ENCODE peak calls at places on chromosomes 3 and 15, in six cellular contexts. One of them, this sample, is unnamed. For H3K9me3, the result is how much of the 10 kb centered on the place peaks cover.

GRCh38 chr15:69443032-69443611 is 9.5 kb upstream of the RPLP1 start:
- DNase-seq in CD4-positive, alpha-beta memory T cell: no peak
- DNase-seq in CD8-positive, alpha-beta memory T cell: no peak
- DNase-seq in body of pancreas: no peak
- DNase-seq in lower lobe of right lung: no peak
- DNase-seq in AG04450: no peak
- DNase-seq in this sample: no peak

GRCh38 chr15:80822666-80823065 is 43.5 kb downstream of the CEMIP start:
- DNase-seq in CD4-positive, alpha-beta memory T cell: no peak
- DNase-seq in CD8-positive, alpha-beta memory T cell: no peak
- DNase-seq in body of pancreas: no peak
- DNase-seq in lower lobe of right lung: no peak
- DNase-seq in AG04450: no peak
- DNase-seq in this sample: no peak

GRCh38 chr3:184314700-184315505 is 497 bp downstream of the EIF4G1 start:
- DNase-seq in CD4-positive, alpha-beta memory T cell: peak
- DNase-seq in CD8-positive, alpha-beta memory T cell: peak
- DNase-seq in body of pancreas: peak
- DNase-seq in lower lobe of right lung: peak
- DNase-seq in AG04450: no peak
- DNase-seq in this sample: peak

GRCh38 chr15:80834906-80835305 is 55.7 kb downstream of the CEMIP start:
- DNase-seq in CD4-positive, alpha-beta memory T cell: no peak
- DNase-seq in CD8-positive, alpha-beta memory T cell: no peak
- DNase-seq in body of pancreas: no peak
- DNase-seq in lower lobe of right lung: no peak
- DNase-seq in AG04450: no peak
- DNase-seq in this sample: no peak

GRCh38 chr15:47787875-47788274 is 70.6 kb downstream of the SEMA6D start:
- DNase-seq in CD4-positive, alpha-beta memory T cell: no peak
- DNase-seq in CD8-positive, alpha-beta memory T cell: no peak
- DNase-seq in body of pancreas: peak
- DNase-seq in lower lobe of right lung: no peak
- DNase-seq in AG04450: no peak
- DNase-seq in this sample: no peak

GRCh38 chr3:121552379-121552778 is 6.6 kb upstream of the POLQ start:
- DNase-seq in CD4-positive, alpha-beta memory T cell: no peak
- DNase-seq in CD8-positive, alpha-beta memory T cell: no peak
- DNase-seq in body of pancreas: no peak
- DNase-seq in lower lobe of right lung: no peak
- DNase-seq in AG04450: no peak
- DNase-seq in this sample: no peak

GRCh38 chr15:76418352-76419140 is 82.0 kb downstream of the ISL2 start:
- DNase-seq in CD4-positive, alpha-beta memory T cell: no peak
- DNase-seq in CD8-positive, alpha-beta memory T cell: no peak
- DNase-seq in body of pancreas: no peak
- DNase-seq in lower lobe of right lung: no peak
- DNase-seq in AG04450: no peak
- DNase-seq in this sample: no peak

GRCh38 chr15:32824777-32825176 is 107.0 kb downstream of the GREM1 start:
- DNase-seq in CD4-positive, alpha-beta memory T cell: no peak
- DNase-seq in CD8-positive, alpha-beta memory T cell: no peak
- DNase-seq in body of pancreas: no peak
- DNase-seq in lower lobe of right lung: no peak
- DNase-seq in AG04450: peak
- DNase-seq in this sample: no peak

GRCh38 chr3:24245056-24245455 is 249.6 kb downstream of the THRB start:
- DNase-seq in CD4-positive, alpha-beta memory T cell: no peak
- DNase-seq in CD8-positive, alpha-beta memory T cell: no peak
- DNase-seq in body of pancreas: no peak
- DNase-seq in lower lobe of right lung: no peak
- DNase-seq in AG04450: no peak
- DNase-seq in this sample: no peak

GRCh38 chr3:57731311-57731710 is 24.8 kb upstream of the SLMAP start:
- DNase-seq in CD4-positive, alpha-beta memory T cell: no peak
- DNase-seq in CD8-positive, alpha-beta memory T cell: no peak
- DNase-seq in body of pancreas: no peak
- DNase-seq in lower lobe of right lung: no peak
- DNase-seq in AG04450: no peak
- DNase-seq in this sample: no peak

GRCh38 chr3:33062814-33063346 is 34.1 kb downstream of the GLB1 start:
- DNase-seq in CD4-positive, alpha-beta memory T cell: no peak
- DNase-seq in CD8-positive, alpha-beta memory T cell: peak
- DNase-seq in body of pancreas: no peak
- DNase-seq in lower lobe of right lung: no peak
- DNase-seq in AG04450: no peak
- DNase-seq in this sample: no peak

GRCh38 chr3:181764544-181764943 is 52.8 kb downstream of the SOX2 start:
- DNase-seq in CD4-positive, alpha-beta memory T cell: no peak
- DNase-seq in CD8-positive, alpha-beta memory T cell: no peak
- DNase-seq in body of pancreas: no peak
- DNase-seq in lower lobe of right lung: no peak
- DNase-seq in AG04450: no peak
- DNase-seq in this sample: no peak

GRCh38 chr3:38022301-38022700 is 7.1 kb downstream of the PLCD1 start:
- DNase-seq in CD4-positive, alpha-beta memory T cell: no peak
- DNase-seq in CD8-positive, alpha-beta memory T cell: no peak
- DNase-seq in body of pancreas: no peak
- DNase-seq in lower lobe of right lung: peak
- DNase-seq in AG04450: no peak
- DNase-seq in this sample: no peak

GRCh38 chr3:141707741-141708203 is 30.3 kb upstream of the RNF7 start:
- DNase-seq in CD4-positive, alpha-beta memory T cell: no peak
- DNase-seq in CD8-positive, alpha-beta memory T cell: no peak
- DNase-seq in body of pancreas: no peak
- DNase-seq in lower lobe of right lung: no peak
- DNase-seq in AG04450: no peak
- DNase-seq in this sample: no peak

GRCh38 chr15:61479601-61480000 is 250.5 kb upstream of the RORA start:
- DNase-seq in CD4-positive, alpha-beta memory T cell: no peak
- DNase-seq in CD8-positive, alpha-beta memory T cell: no peak
- DNase-seq in body of pancreas: no peak
- DNase-seq in lower lobe of right lung: no peak
- DNase-seq in AG04450: no peak
- DNase-seq in this sample: no peak

GRCh38 chr15:49675051-49675450 is 54.2 kb downstream of the DTWD1 start:
- DNase-seq in CD4-positive, alpha-beta memory T cell: no peak
- DNase-seq in CD8-positive, alpha-beta memory T cell: no peak
- DNase-seq in body of pancreas: no peak
- DNase-seq in lower lobe of right lung: no peak
- DNase-seq in AG04450: peak
- DNase-seq in this sample: no peak

GRCh38 chr3:64398431-64398830 is 173.2 kb upstream of the PRICKLE2 start:
- DNase-seq in CD4-positive, alpha-beta memory T cell: no peak
- DNase-seq in CD8-positive, alpha-beta memory T cell: no peak
- DNase-seq in body of pancreas: no peak
- DNase-seq in lower lobe of right lung: no peak
- DNase-seq in AG04450: no peak
- DNase-seq in this sample: no peak

GRCh38 chr15:78361956-78362506 is 21.9 kb downstream of the CRABP1 start:
- DNase-seq in CD4-positive, alpha-beta memory T cell: no peak
- DNase-seq in CD8-positive, alpha-beta memory T cell: no peak
- DNase-seq in body of pancreas: no peak
- DNase-seq in lower lobe of right lung: no peak
- DNase-seq in AG04450: no peak
- DNase-seq in this sample: no peak

GRCh38 chr3:70871909-70872656 is 559.6 kb upstream of the MDFIC2 start:
- DNase-seq in CD4-positive, alpha-beta memory T cell: no peak
- DNase-seq in CD8-positive, alpha-beta memory T cell: no peak
- DNase-seq in body of pancreas: peak
- DNase-seq in lower lobe of right lung: no peak
- DNase-seq in AG04450: no peak
- DNase-seq in this sample: no peak

GRCh38 chr3:172282850-172283249 is 165.4 kb downstream of the GHSR start:
- DNase-seq in CD4-positive, alpha-beta memory T cell: no peak
- DNase-seq in CD8-positive, alpha-beta memory T cell: no peak
- DNase-seq in body of pancreas: no peak
- DNase-seq in lower lobe of right lung: no peak
- DNase-seq in AG04450: no peak
- DNase-seq in this sample: no peak

GRCh38 chr15:38883987-38884386 is 319.4 kb upstream of the RASGRP1 start:
- DNase-seq in CD4-positive, alpha-beta memory T cell: no peak
- DNase-seq in CD8-positive, alpha-beta memory T cell: no peak
- DNase-seq in body of pancreas: no peak
- DNase-seq in lower lobe of right lung: no peak
- DNase-seq in AG04450: no peak
- DNase-seq in this sample: no peak

GRCh38 chr3:42682301-42683070 is 2.9 kb upstream of the KLHL40 start:
- DNase-seq in CD4-positive, alpha-beta memory T cell: no peak
- DNase-seq in CD8-positive, alpha-beta memory T cell: no peak
- DNase-seq in body of pancreas: no peak
- DNase-seq in lower lobe of right lung: peak
- DNase-seq in AG04450: no peak
- DNase-seq in this sample: no peak

GRCh38 chr3:136547293-136547692 is 204.9 kb downstream of the STAG1 start:
- DNase-seq in CD4-positive, alpha-beta memory T cell: no peak
- DNase-seq in CD8-positive, alpha-beta memory T cell: no peak
- DNase-seq in body of pancreas: no peak
- DNase-seq in lower lobe of right lung: no peak
- DNase-seq in AG04450: no peak
- DNase-seq in this sample: no peak

GRCh38 chr3:63508305-63508704 is 144.2 kb upstream of the SNTN start:
- DNase-seq in CD4-positive, alpha-beta memory T cell: no peak
- DNase-seq in CD8-positive, alpha-beta memory T cell: no peak
- DNase-seq in body of pancreas: peak
- DNase-seq in lower lobe of right lung: no peak
- DNase-seq in AG04450: no peak
- DNase-seq in this sample: no peak

GRCh38 chr15:25094066-25094465 is 139.3 kb downstream of the SNRPN start:
- DNase-seq in CD4-positive, alpha-beta memory T cell: no peak
- DNase-seq in CD8-positive, alpha-beta memory T cell: no peak
- DNase-seq in body of pancreas: no peak
- DNase-seq in lower lobe of right lung: no peak
- DNase-seq in AG04450: no peak
- DNase-seq in this sample: no peak

GRCh38 chr15:25094519-25094918 is 139.7 kb downstream of the SNRPN start:
- DNase-seq in CD4-positive, alpha-beta memory T cell: no peak
- DNase-seq in CD8-positive, alpha-beta memory T cell: no peak
- DNase-seq in body of pancreas: no peak
- DNase-seq in lower lobe of right lung: no peak
- DNase-seq in AG04450: no peak
- DNase-seq in this sample: no peak

GRCh38 chr15:25095179-25095578 is 140.4 kb downstream of the SNRPN start:
- DNase-seq in CD4-positive, alpha-beta memory T cell: no peak
- DNase-seq in CD8-positive, alpha-beta memory T cell: no peak
- DNase-seq in body of pancreas: no peak
- DNase-seq in lower lobe of right lung: no peak
- DNase-seq in AG04450: no peak
- DNase-seq in this sample: no peak

GRCh38 chr15:25092661-25093060 is 137.9 kb downstream of the SNRPN start:
- DNase-seq in CD4-positive, alpha-beta memory T cell: no peak
- DNase-seq in CD8-positive, alpha-beta memory T cell: no peak
- DNase-seq in body of pancreas: no peak
- DNase-seq in lower lobe of right lung: no peak
- DNase-seq in AG04450: no peak
- DNase-seq in this sample: no peak

GRCh38 chr15:25093455-25094029 is 138.8 kb downstream of the SNRPN start:
- DNase-seq in CD4-positive, alpha-beta memory T cell: no peak
- DNase-seq in CD8-positive, alpha-beta memory T cell: no peak
- DNase-seq in body of pancreas: no peak
- DNase-seq in lower lobe of right lung: no peak
- DNase-seq in AG04450: no peak
- DNase-seq in this sample: no peak
- H3K9me3 ChIP-seq in CD4-positive, alpha-beta memory T cell: under half
- H3K9me3 ChIP-seq in CD8-positive, alpha-beta memory T cell: under half
- H3K9me3 ChIP-seq in body of pancreas: half or more
- H3K9me3 ChIP-seq in lower lobe of right lung: half or more
- H3K9me3 ChIP-seq in AG04450: under half
- H3K9me3 ChIP-seq in this sample: under half

GRCh38 chr15:19956124-19956796 is 585.3 kb downstream of the GOLGA6L6 start:
- DNase-seq in CD4-positive, alpha-beta memory T cell: no peak
- DNase-seq in CD8-positive, alpha-beta memory T cell: no peak
- DNase-seq in body of pancreas: no peak
- DNase-seq in lower lobe of right lung: no peak
- DNase-seq in AG04450: no peak
- DNase-seq in this sample: no peak
- H3K9me3 ChIP-seq in CD4-positive, alpha-beta memory T cell: under half
- H3K9me3 ChIP-seq in CD8-positive, alpha-beta memory T cell: under half
- H3K9me3 ChIP-seq in body of pancreas: under half
- H3K9me3 ChIP-seq in lower lobe of right lung: under half
- H3K9me3 ChIP-seq in AG04450: under half
- H3K9me3 ChIP-seq in this sample: under half

GRCh38 chr15:67824900-67825879 is at the start of gene SKOR1:
- DNase-seq in CD4-positive, alpha-beta memory T cell: no peak
- DNase-seq in CD8-positive, alpha-beta memory T cell: no peak
- DNase-seq in body of pancreas: no peak
- DNase-seq in lower lobe of right lung: no peak
- DNase-seq in AG04450: no peak
- DNase-seq in this sample: no peak
- H3K9me3 ChIP-seq in CD4-positive, alpha-beta memory T cell: under half
- H3K9me3 ChIP-seq in CD8-positive, alpha-beta memory T cell: under half
- H3K9me3 ChIP-seq in body of pancreas: under half
- H3K9me3 ChIP-seq in lower lobe of right lung: under half
- H3K9me3 ChIP-seq in AG04450: under half
- H3K9me3 ChIP-seq in this sample: under half

GRCh38 chr15:101182215-101182614 is 69.6 kb downstream of the CHSY1 start:
- DNase-seq in CD4-positive, alpha-beta memory T cell: no peak
- DNase-seq in CD8-positive, alpha-beta memory T cell: no peak
- DNase-seq in body of pancreas: no peak
- DNase-seq in lower lobe of right lung: no peak
- DNase-seq in AG04450: no peak
- DNase-seq in this sample: no peak
- H3K9me3 ChIP-seq in CD4-positive, alpha-beta memory T cell: under half
- H3K9me3 ChIP-seq in CD8-positive, alpha-beta memory T cell: under half
- H3K9me3 ChIP-seq in body of pancreas: under half
- H3K9me3 ChIP-seq in lower lobe of right lung: under half
- H3K9me3 ChIP-seq in AG04450: under half
- H3K9me3 ChIP-seq in this sample: under half

This sample was measured in HAP-1.